ENCODE peak calls at places on chromosomes 5 and 9, in six cellular contexts. Z is WERI-Rb-1, Q is RWPE2, Y is B cell, E is A549, F is MCF 10A. R is an unnamed sample.

GRCh38 chr5:10288600-10289213 is 19.0 kb downstream of the CMBL start:
- DNase-seq in Z (no peak), Q (peak), Y (peak), E (no peak), F (peak), R (peak)

GRCh38 chr5:58454025-58454424 is 5.9 kb downstream of the PLK2 start:
- DNase-seq in Z (no peak), Q (no peak), Y (no peak), E (no peak), F (no peak), R (no peak)

GRCh38 chr5:151264113-151264512 is 11.1 kb downstream of the GM2A start:
- DNase-seq in Z (no peak), Q (no peak), Y (peak), E (no peak), F (peak), R (no peak)

GRCh38 chr9:125446581-125447094 is 185.0 kb downstream of the GAPVD1 start:
- DNase-seq in Z (no peak), Q (no peak), Y (peak), E (no peak), F (no peak), R (peak)

GRCh38 chr5:1706021-1706420 is 93.6 kb downstream of the MRPL36 start:
- DNase-seq in Z (no peak), Q (no peak), Y (no peak), E (no peak), F (no peak), R (no peak)

GRCh38 chr9:91426123-91426745 is 2.6 kb upstream of the NFIL3 start:
- DNase-seq in Z (no peak), Q (no peak), Y (no peak), E (peak), F (peak), R (peak)

GRCh38 chr5:56078675-56079500 is 84.1 kb upstream of the IL6ST start:
- DNase-seq in Z (no peak), Q (no peak), Y (no peak), E (no peak), F (peak), R (no peak)

GRCh38 chr5:92081958-92082712 is 699.0 kb upstream of the ARRDC3 start:
- DNase-seq in Z (no peak), Q (no peak), Y (no peak), E (no peak), F (no peak), R (no peak)

GRCh38 chr5:115685480-115685879 is 59.6 kb upstream of the TMED7 start:
- DNase-seq in Z (no peak), Q (no peak), Y (no peak), E (no peak), F (no peak), R (no peak)

GRCh38 chr9:83208065-83208850 is 145.3 kb upstream of the RASEF start:
- DNase-seq in Z (no peak), Q (no peak), Y (no peak), E (no peak), F (no peak), R (no peak)

GRCh38 chr9:85746309-85746708 is 4.6 kb upstream of the AGTPBP1 start:
- DNase-seq in Z (no peak), Q (no peak), Y (no peak), E (no peak), F (no peak), R (no peak)

GRCh38 chr9:68979538-68980314 is 34.2 kb downstream of the PRKACG start:
- DNase-seq in Z (no peak), Q (no peak), Y (no peak), E (no peak), F (no peak), R (peak)

GRCh38 chr5:128199104-128199503 is 115.5 kb downstream of the SLC12A2 start:
- DNase-seq in Z (no peak), Q (no peak), Y (no peak), E (peak), F (peak), R (no peak)

GRCh38 chr5:139749242-139749641 is 46.4 kb upstream of the PSD2 start:
- DNase-seq in Z (no peak), Q (no peak), Y (no peak), E (no peak), F (peak), R (no peak)

GRCh38 chr5:36177715-36178556 is 26.0 kb downstream of the SKP2 start:
- DNase-seq in Z (peak), Q (no peak), Y (no peak), E (peak), F (peak), R (peak)

GRCh38 chr5:82277613-82277986 is 554 bp downstream of the RPS23 start:
- DNase-seq in Z (no peak), Q (no peak), Y (no peak), E (no peak), F (no peak), R (no peak)

GRCh38 chr5:124199902-124200301 is 546.5 kb downstream of the ZNF608 start:
- DNase-seq in Z (no peak), Q (no peak), Y (no peak), E (no peak), F (no peak), R (no peak)

GRCh38 chr5:143807401-143807800 is 4.6 kb upstream of the HMHB1 start:
- DNase-seq in Z (no peak), Q (no peak), Y (no peak), E (no peak), F (no peak), R (no peak)

GRCh38 chr9:81694541-81694940 is 5.2 kb upstream of the TLE1 start:
- DNase-seq in Z (no peak), Q (no peak), Y (no peak), E (no peak), F (no peak), R (no peak)

GRCh38 chr9:85994191-85994590 is 53.2 kb downstream of the NAA35 start:
- DNase-seq in Z (no peak), Q (no peak), Y (no peak), E (no peak), F (no peak), R (no peak)

GRCh38 chr5:83988293-83988685 is 267.6 kb upstream of the HAPLN1 start:
- DNase-seq in Z (no peak), Q (no peak), Y (no peak), E (no peak), F (no peak), R (no peak)

GRCh38 chr5:100110497-100110896 is 424.7 kb upstream of the FAM174A start:
- DNase-seq in Z (no peak), Q (no peak), Y (no peak), E (no peak), F (peak), R (no peak)

GRCh38 chr9:127711226-127711701 is 4.2 kb downstream of the PTRH1 start:
- DNase-seq in Z (no peak), Q (no peak), Y (no peak), E (no peak), F (no peak), R (peak)

GRCh38 chr9:124513374-124513994 is 6.3 kb upstream of the NR5A1 start:
- DNase-seq in Z (no peak), Q (no peak), Y (no peak), E (no peak), F (no peak), R (peak)

GRCh38 chr9:135388530-135388929 is 91.1 kb upstream of the PPP1R26 start:
- DNase-seq in Z (no peak), Q (no peak), Y (no peak), E (no peak), F (no peak), R (no peak)

GRCh38 chr5:113510836-113511451 is 2.5 kb upstream of the YTHDC2 start:
- DNase-seq in Z (no peak), Q (no peak), Y (no peak), E (peak), F (peak), R (peak)

GRCh38 chr5:113514263-113514590 is 733 bp downstream of the YTHDC2 start:
- DNase-seq in Z (no peak), Q (no peak), Y (no peak), E (no peak), F (peak), R (peak)

GRCh38 chr5:113508756-113509155 is 4.7 kb upstream of the YTHDC2 start:
- DNase-seq in Z (no peak), Q (no peak), Y (no peak), E (no peak), F (no peak), R (no peak)

GRCh38 chr5:113512341-113512740 is 1.2 kb upstream of the YTHDC2 start:
- DNase-seq in Z (no peak), Q (no peak), Y (no peak), E (no peak), F (no peak), R (no peak)

GRCh38 chr5:113513384-113514262 is at the start of gene YTHDC2:
- DNase-seq in Z (peak), Q (peak), Y (peak), E (peak), F (peak), R (peak)
- TF ChIP-seq CTCF in Z (peak), Q (peak), Y (peak), E (peak), F (peak), R (peak)

GRCh38 chr5:96852769-96853168 is 23.5 kb upstream of the ERAP2 start:
- DNase-seq in Z (no peak), Q (no peak), Y (no peak), E (no peak), F (no peak), R (no peak)
- TF ChIP-seq CTCF in Z (no peak), Q (no peak), Y (no peak), E (no peak), F (no peak), R (no peak)

DNA sequence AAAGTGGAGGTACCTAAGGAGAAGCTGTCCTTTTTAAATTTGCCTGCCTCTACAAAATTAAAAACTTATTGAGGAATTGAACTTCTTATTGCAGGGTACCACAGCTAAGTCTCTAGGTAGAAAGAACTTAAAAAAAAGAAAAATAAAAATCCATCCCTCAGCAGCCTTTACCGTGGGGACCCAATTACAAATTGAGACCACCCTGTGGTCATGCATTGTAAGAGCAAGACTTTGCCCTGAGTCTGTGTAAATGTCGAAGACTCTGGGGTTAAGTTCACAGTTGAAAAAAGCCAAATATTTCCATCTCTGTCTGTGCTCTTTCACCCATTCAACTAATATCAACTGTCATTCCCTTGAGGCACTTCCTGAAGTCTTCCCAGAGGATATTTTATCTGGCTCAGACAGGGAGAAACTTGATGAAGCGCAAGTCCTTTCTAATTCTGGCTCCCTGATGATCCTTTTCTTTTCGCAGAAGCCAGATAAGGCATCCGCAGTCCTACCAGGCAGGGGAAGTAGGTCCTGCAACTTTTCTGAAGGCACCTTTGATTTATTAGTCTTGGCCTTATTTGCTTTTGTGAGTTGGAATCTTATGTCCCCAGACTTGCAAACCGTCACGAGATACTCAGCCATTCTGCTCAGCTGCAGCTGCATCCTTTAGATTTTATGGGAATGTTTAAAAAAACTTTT is 323.8 kb upstream of the WWC1 start:
- DNase-seq in Z (no peak), Q (no peak), Y (no peak), E (no peak), F (no peak), R (no peak)
- TF ChIP-seq CTCF in Z (no peak), Q (no peak), Y (no peak), E (no peak), F (no peak), R (no peak)

DNA sequence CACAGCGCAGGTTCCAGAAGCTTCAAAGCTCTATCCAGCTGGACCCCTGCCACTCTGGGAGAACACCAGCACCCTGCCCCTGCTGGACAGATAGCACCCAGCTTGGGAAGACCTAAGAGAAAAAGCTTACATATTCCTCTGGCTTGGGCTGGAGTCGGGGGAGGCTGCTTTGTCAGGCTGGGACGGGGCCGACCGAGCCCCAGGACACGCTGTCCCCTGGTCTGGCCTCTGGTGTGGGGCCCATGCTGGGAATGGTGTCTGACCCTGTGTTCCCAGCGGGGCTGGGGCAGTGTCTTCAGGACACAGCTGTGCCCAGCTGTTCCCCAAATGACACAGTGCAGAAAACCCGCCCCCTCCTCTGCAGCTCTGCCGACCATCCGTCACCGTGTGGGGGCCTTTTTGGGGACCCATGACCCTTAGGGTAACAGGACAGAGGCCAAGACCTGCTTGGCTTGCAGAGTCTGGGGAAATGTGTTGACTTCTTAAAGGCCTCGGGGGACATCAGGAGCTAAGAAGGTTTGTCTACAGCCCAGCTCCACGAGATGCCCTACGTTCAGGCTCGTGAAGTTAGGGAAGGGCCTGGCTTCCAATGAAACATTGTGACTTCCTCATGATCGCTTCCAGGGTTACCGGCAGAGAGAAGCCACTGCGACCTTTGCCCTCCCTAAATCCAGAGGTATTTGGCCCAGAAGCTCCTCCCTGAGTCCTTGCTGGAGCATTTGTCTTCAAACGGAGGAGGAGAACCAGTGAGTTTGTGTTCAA is 20.4 kb upstream of the SLC2A6 start:
- DNase-seq in Z (no peak), Q (no peak), Y (no peak), E (no peak), F (no peak), R (no peak)
- TF ChIP-seq CTCF in Z (no peak), Q (no peak), Y (no peak), E (no peak), F (no peak), R (no peak)

DNA sequence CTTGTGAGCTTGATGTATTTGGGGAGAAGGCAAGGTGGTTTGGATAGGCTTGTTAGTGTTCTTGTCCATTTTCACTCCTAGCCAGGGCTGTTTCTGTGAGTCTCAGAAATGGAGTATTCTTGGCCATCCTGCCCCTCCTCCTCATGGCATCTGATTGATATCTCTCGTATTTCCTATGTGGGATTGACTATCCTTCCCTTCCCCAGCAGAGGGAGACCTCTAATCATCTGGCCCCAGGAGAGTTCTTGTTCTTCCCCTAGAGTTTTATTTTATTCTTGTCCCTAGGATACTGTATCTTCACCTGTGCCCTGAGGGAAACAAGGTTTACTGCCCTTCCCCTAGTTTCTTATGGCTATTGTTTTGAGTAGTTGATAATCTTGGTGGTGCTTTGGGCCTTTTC is 114.4 kb downstream of the VPS13A start:
- DNase-seq in Z (peak), Q (no peak), Y (no peak), E (peak), F (peak), R (peak)
- TF ChIP-seq CTCF in Z (peak), Q (peak), Y (no peak), E (peak), F (peak), R (peak)

GRCh38 chr9:98642661-98643312 is 65.9 kb downstream of the GABBR2 start:
- DNase-seq in Z (peak), Q (no peak), Y (no peak), E (no peak), F (no peak), R (no peak)
- TF ChIP-seq CTCF in Z (peak), Q (no peak), Y (no peak), E (no peak), F (no peak), R (peak)

GRCh38 chr9:110293246-110293645 is 36.9 kb upstream of the TXN start:
- DNase-seq in Z (no peak), Q (no peak), Y (no peak), E (no peak), F (peak), R (no peak)
- TF ChIP-seq CTCF in Z (no peak), Q (no peak), Y (no peak), E (no peak), F (no peak), R (no peak)

DNA sequence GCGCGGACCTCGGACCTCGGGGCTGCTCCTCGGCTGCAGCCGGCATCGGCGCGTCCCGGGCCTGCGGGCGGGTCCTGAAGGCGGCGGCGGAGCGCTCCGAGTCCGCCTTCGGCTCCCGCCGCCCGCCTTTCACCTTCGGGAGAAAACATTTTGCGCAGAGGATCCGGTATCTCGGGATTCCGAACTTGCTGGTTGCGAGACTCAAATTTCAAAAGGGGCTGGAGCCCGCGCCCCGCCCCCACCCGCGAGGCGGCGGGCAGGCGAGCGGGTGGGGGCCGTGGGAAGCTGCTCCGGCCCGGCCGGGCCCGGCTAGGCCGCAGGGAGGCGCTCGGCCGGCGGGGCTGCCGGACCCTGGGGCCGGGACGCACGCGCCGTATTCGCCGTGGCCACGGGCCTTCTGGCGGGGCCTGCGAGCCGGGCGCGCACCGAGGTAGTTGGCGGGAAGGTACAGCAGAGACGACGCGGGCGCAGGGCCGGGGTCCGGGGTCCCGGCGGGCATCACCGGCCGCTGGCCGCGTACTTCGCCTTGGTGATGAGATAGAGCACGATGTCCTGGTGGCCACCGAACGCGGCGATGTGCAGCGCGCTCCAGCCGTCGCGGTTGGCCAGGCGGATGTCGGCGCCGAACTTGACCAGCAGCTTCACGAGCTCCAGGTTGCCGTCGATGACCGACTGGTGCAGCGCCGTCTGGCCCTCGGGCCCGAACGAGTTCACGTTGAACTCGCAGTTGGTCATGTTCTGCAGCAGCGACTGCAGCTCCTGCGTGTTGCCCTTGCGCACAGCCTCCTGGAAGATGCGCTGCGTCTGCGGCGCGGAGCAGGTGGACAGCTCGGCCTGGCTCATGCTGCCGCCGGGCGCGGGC is 754 bp downstream of the NRARP start:
- DNase-seq in Z (peak), Q (no peak), Y (no peak), E (peak), F (peak), R (no peak)
- TF ChIP-seq CTCF in Z (peak), Q (peak), Y (no peak), E (peak), F (peak), R (peak)

GRCh38 chr5:126595486-126596083 is 566 bp upstream of the ALDH7A1 start:
- DNase-seq in Z (no peak), Q (no peak), Y (no peak), E (no peak), F (no peak), R (no peak)
- TF ChIP-seq CTCF in Z (no peak), Q (peak), Y (no peak), E (no peak), F (no peak), R (no peak)

GRCh38 chr9:126664893-126665695 is 51.4 kb downstream of the LMX1B start:
- DNase-seq in Z (no peak), Q (no peak), Y (no peak), E (no peak), F (no peak), R (no peak)

GRCh38 chr9:126663661-126664072 is 49.9 kb downstream of the LMX1B start:
- DNase-seq in Z (no peak), Q (no peak), Y (no peak), E (no peak), F (peak), R (no peak)

GRCh38 chr9:126661122-126661520 is 47.4 kb downstream of the LMX1B start:
- DNase-seq in Z (no peak), Q (no peak), Y (no peak), E (no peak), F (no peak), R (no peak)

GRCh38 chr9:126658964-126659555 is 45.3 kb downstream of the LMX1B start:
- DNase-seq in Z (no peak), Q (no peak), Y (no peak), E (no peak), F (no peak), R (no peak)

DNA sequence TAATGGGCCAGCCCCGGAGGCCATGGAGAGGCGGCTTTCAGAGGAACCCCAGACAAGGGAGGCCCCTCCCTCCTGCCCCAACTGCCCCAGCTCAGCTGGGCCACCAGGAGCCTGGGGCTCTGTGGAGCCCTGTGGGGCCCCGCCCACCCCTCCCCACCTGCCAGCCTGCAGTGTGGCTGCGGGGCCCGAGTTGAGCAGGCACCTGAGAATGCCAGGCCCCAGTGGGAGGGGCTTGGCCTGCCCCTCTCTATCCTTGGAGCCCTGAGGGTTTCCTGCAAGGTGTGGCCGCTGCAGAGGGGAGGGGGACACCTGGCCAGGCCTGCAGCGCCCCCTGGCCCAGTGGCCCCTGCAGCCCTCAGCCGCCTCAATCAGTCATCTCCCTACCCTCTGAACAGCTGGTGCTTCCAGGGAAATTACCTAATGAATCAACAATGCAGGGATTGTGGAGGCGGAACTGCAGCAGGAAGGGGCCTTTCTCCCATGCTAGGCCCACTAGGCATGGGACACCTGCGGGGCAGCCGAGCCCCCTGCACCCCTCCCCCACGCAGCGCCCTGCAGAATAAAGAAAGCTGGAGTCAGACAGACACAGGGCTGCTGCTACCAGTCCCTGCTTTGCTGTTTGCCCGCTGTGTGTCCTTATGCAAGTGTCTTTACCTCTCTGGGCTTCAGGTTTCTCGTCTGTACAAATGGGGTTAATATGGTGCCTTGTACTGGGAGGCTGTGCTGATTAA is 48.0 kb downstream of the LMX1B start:
- DNase-seq in Z (peak), Q (no peak), Y (no peak), E (peak), F (peak), R (no peak)
- TF ChIP-seq CTCF in Z (peak), Q (peak), Y (no peak), E (no peak), F (no peak), R (peak)